ENCODE peak calls at places on chromosomes 6 and 20, in seven cellular contexts. One of them, this sample, is unnamed.

GRCh38 chr6:81844686-81845085 is 92.2 kb upstream of the TENT5A start:
- DNase-seq in sigmoid colon: no peak
- DNase-seq in cardiac muscle cell: peak
- DNase-seq in CD8-positive, alpha-beta T cell: no peak
- DNase-seq in stimulated activated CD4-positive, alpha-beta T cell treated with anti-CD3 and anti-CD28 coated beads, Interleukin-4, amount 100 ng/mL, for 48 hours: no peak
- DNase-seq in HEK293T: no peak
- DNase-seq in upper lobe of right lung: no peak
- DNase-seq in this sample: no peak

GRCh38 chr20:54474046-54474445 is 1.3 kb upstream of the DOK5 start:
- DNase-seq in upper lobe of right lung: no peak
- DNase-seq in cardiac muscle cell: no peak
- DNase-seq in sigmoid colon: no peak
- DNase-seq in stimulated activated CD4-positive, alpha-beta T cell treated with anti-CD3 and anti-CD28 coated beads, Interleukin-4, amount 100 ng/mL, for 48 hours: no peak
- DNase-seq in HEK293T: no peak
- DNase-seq in CD8-positive, alpha-beta T cell: no peak
- DNase-seq in this sample: no peak

GRCh38 chr6:155041781-155042279 is 46.7 kb downstream of the TIAM2 start:
- DNase-seq in sigmoid colon: no peak
- DNase-seq in stimulated activated CD4-positive, alpha-beta T cell treated with anti-CD3 and anti-CD28 coated beads, Interleukin-4, amount 100 ng/mL, for 48 hours: no peak
- DNase-seq in upper lobe of right lung: no peak
- DNase-seq in cardiac muscle cell: peak
- DNase-seq in HEK293T: no peak
- DNase-seq in CD8-positive, alpha-beta T cell: no peak
- DNase-seq in this sample: no peak

GRCh38 chr6:84166395-84166794 is 61.0 kb downstream of the CEP162 start:
- DNase-seq in HEK293T: no peak
- DNase-seq in CD8-positive, alpha-beta T cell: no peak
- DNase-seq in cardiac muscle cell: no peak
- DNase-seq in stimulated activated CD4-positive, alpha-beta T cell treated with anti-CD3 and anti-CD28 coated beads, Interleukin-4, amount 100 ng/mL, for 48 hours: no peak
- DNase-seq in upper lobe of right lung: no peak
- DNase-seq in sigmoid colon: no peak
- DNase-seq in this sample: no peak

GRCh38 chr6:159943101-159943632 is 25.7 kb upstream of the IGF2R start:
- DNase-seq in sigmoid colon: no peak
- DNase-seq in HEK293T: no peak
- DNase-seq in CD8-positive, alpha-beta T cell: no peak
- DNase-seq in stimulated activated CD4-positive, alpha-beta T cell treated with anti-CD3 and anti-CD28 coated beads, Interleukin-4, amount 100 ng/mL, for 48 hours: no peak
- DNase-seq in cardiac muscle cell: peak
- DNase-seq in upper lobe of right lung: no peak
- DNase-seq in this sample: peak

GRCh38 chr20:34368547-34368946 is 5.5 kb downstream of the ITCH start:
- DNase-seq in upper lobe of right lung: no peak
- DNase-seq in CD8-positive, alpha-beta T cell: no peak
- DNase-seq in HEK293T: no peak
- DNase-seq in cardiac muscle cell: no peak
- DNase-seq in sigmoid colon: no peak
- DNase-seq in stimulated activated CD4-positive, alpha-beta T cell treated with anti-CD3 and anti-CD28 coated beads, Interleukin-4, amount 100 ng/mL, for 48 hours: no peak
- DNase-seq in this sample: no peak

GRCh38 chr6:134739299-134740090 is 210.4 kb downstream of the ALDH8A1 start:
- DNase-seq in HEK293T: no peak
- DNase-seq in upper lobe of right lung: no peak
- DNase-seq in stimulated activated CD4-positive, alpha-beta T cell treated with anti-CD3 and anti-CD28 coated beads, Interleukin-4, amount 100 ng/mL, for 48 hours: no peak
- DNase-seq in CD8-positive, alpha-beta T cell: no peak
- DNase-seq in cardiac muscle cell: peak
- DNase-seq in sigmoid colon: no peak
- DNase-seq in this sample: no peak

GRCh38 chr6:151805286-151805840 is 2.1 kb upstream of the ESR1 start:
- DNase-seq in sigmoid colon: no peak
- DNase-seq in HEK293T: no peak
- DNase-seq in CD8-positive, alpha-beta T cell: no peak
- DNase-seq in cardiac muscle cell: no peak
- DNase-seq in stimulated activated CD4-positive, alpha-beta T cell treated with anti-CD3 and anti-CD28 coated beads, Interleukin-4, amount 100 ng/mL, for 48 hours: no peak
- DNase-seq in upper lobe of right lung: no peak
- DNase-seq in this sample: no peak

GRCh38 chr6:101195581-101195980 is 197.9 kb upstream of the GRIK2 start:
- DNase-seq in upper lobe of right lung: no peak
- DNase-seq in stimulated activated CD4-positive, alpha-beta T cell treated with anti-CD3 and anti-CD28 coated beads, Interleukin-4, amount 100 ng/mL, for 48 hours: no peak
- DNase-seq in HEK293T: no peak
- DNase-seq in CD8-positive, alpha-beta T cell: no peak
- DNase-seq in cardiac muscle cell: peak
- DNase-seq in sigmoid colon: no peak
- DNase-seq in this sample: no peak

GRCh38 chr6:166318649-166319600 is 10.7 kb upstream of the PRR18 start:
- DNase-seq in HEK293T: no peak
- DNase-seq in stimulated activated CD4-positive, alpha-beta T cell treated with anti-CD3 and anti-CD28 coated beads, Interleukin-4, amount 100 ng/mL, for 48 hours: no peak
- DNase-seq in cardiac muscle cell: no peak
- DNase-seq in sigmoid colon: no peak
- DNase-seq in CD8-positive, alpha-beta T cell: no peak
- DNase-seq in upper lobe of right lung: no peak
- DNase-seq in this sample: no peak

GRCh38 chr20:561437-562231 is 18.0 kb upstream of the CSNK2A1 start:
- DNase-seq in upper lobe of right lung: no peak
- DNase-seq in cardiac muscle cell: peak
- DNase-seq in sigmoid colon: peak
- DNase-seq in CD8-positive, alpha-beta T cell: peak
- DNase-seq in stimulated activated CD4-positive, alpha-beta T cell treated with anti-CD3 and anti-CD28 coated beads, Interleukin-4, amount 100 ng/mL, for 48 hours: peak
- DNase-seq in HEK293T: peak
- DNase-seq in this sample: peak

GRCh38 chr20:19524691-19525090 is 233.4 kb upstream of the RIN2 start:
- DNase-seq in HEK293T: no peak
- DNase-seq in stimulated activated CD4-positive, alpha-beta T cell treated with anti-CD3 and anti-CD28 coated beads, Interleukin-4, amount 100 ng/mL, for 48 hours: no peak
- DNase-seq in upper lobe of right lung: no peak
- DNase-seq in sigmoid colon: no peak
- DNase-seq in cardiac muscle cell: no peak
- DNase-seq in CD8-positive, alpha-beta T cell: no peak
- DNase-seq in this sample: no peak